ENCODE peak calls at places on chromosomes 1 and 21, in seven cellular contexts. A is IMR-90; M is HCT116; I is activated CD8-positive, alpha-beta memory T cell treated with anti-CD3 and anti-CD28 coated beads, Interleukin-2, amount 50 U/mL, for 4 hours; N is foreskin fibroblast; X is tibial nerve; R is AG20443. K is an unnamed sample.

GRCh38 chr1:175154595-175155472 is 37.7 kb downstream of the KIAA0040 start:
- DNase-seq in A (peak; percentile 35), M (peak; percentile 56), I (peak; percentile 82), N (peak; percentile 74), X (peak; percentile 64), R (peak; percentile 77), K (peak; percentile 58)

GRCh38 chr1:76298399-76298798 is 223.9 kb downstream of the ST6GALNAC3 start:
- DNase-seq in A (no peak), M (no peak), I (no peak), N (no peak), X (no peak), R (no peak), K (no peak)

GRCh38 chr1:114154146-114154962 is 685 bp upstream of the SYT6 start:
- DNase-seq in A (no peak), M (no peak), I (no peak), N (peak; percentile 57), X (no peak), R (peak; percentile 56), K (no peak)

GRCh38 chr1:91428182-91428798 is 23.7 kb upstream of the HFM1 start:
- DNase-seq in A (no peak), M (no peak), I (no peak), N (no peak), X (no peak), R (no peak), K (no peak)

GRCh38 chr1:11746795-11747487 is 11.0 kb downstream of the AGTRAP start:
- DNase-seq in A (no peak), M (no peak), I (no peak), N (no peak), X (no peak), R (no peak), K (no peak)

GRCh38 chr1:3380465-3380864 is 74.0 kb upstream of the ARHGEF16 start:
- DNase-seq in A (no peak), M (no peak), I (no peak), N (no peak), X (no peak), R (no peak), K (no peak)

GRCh38 chr1:225972344-225973152 is 26.6 kb downstream of the SDE2 start:
- DNase-seq in A (no peak), M (no peak), I (no peak), N (no peak), X (no peak), R (no peak), K (no peak)

GRCh38 chr1:199038188-199038587 is 399.3 kb downstream of the PTPRC start:
- DNase-seq in A (no peak), M (no peak), I (no peak), N (no peak), X (no peak), R (no peak), K (no peak)

GRCh38 chr21:29487154-29487553 is 188.4 kb downstream of the BACH1 start:
- DNase-seq in A (no peak), M (no peak), I (no peak), N (no peak), X (no peak), R (no peak), K (no peak)

GRCh38 chr1:11692899-11693590 is 1.5 kb downstream of the DRAXIN start:
- DNase-seq in A (peak; percentile 77), M (peak; percentile 71), I (peak; percentile 51), N (peak; percentile 95), X (no peak), R (peak; percentile 94), K (no peak)

GRCh38 chr21:15080504-15080903 is 15.7 kb upstream of the NRIP1 start:
- DNase-seq in A (no peak), M (no peak), I (no peak), N (no peak), X (no peak), R (no peak), K (no peak)

GRCh38 chr1:2311184-2312032 is 79.9 kb downstream of the MORN1 start:
- DNase-seq in A (peak; percentile 58), M (peak; percentile 31), I (peak; percentile 68), N (peak; percentile 82), X (peak; percentile 57), R (peak; percentile 79), K (peak; percentile 48)

GRCh38 chr1:240941706-240942370 is 329.9 kb upstream of the GREM2 start:
- DNase-seq in A (no peak), M (no peak), I (no peak), N (no peak), X (no peak), R (peak; percentile 12), K (no peak)

GRCh38 chr1:92756537-92756936 is 28.4 kb downstream of the EVI5 start:
- DNase-seq in A (peak; percentile 41), M (no peak), I (no peak), N (peak; percentile 41), X (no peak), R (peak; percentile 10), K (no peak)

K was measured in T follicular helper cell.